ENCODE peak calls at places on chromosomes 5 and 9, in seven cellular contexts. One of them, this sample, is unnamed.

GRCh38 chr9:89740722-89741121 is 135.9 kb downstream of the GADD45G start:
- DNase-seq in SK-N-SH: no peak
- DNase-seq in HepG2: no peak
- DNase-seq in GM12878: peak
- DNase-seq in GM12892: peak
- DNase-seq in H1: no peak
- DNase-seq in K562: no peak
- DNase-seq in this sample: no peak

GRCh38 chr5:110899566-110900412 is 161.0 kb downstream of the SLC25A46 start:
- DNase-seq in SK-N-SH: no peak
- DNase-seq in HepG2: no peak
- DNase-seq in GM12878: no peak
- DNase-seq in GM12892: no peak
- DNase-seq in H1: no peak
- DNase-seq in K562: no peak
- DNase-seq in this sample: no peak

GRCh38 chr9:136700959-136701664 is 11.3 kb upstream of the DIPK1B start:
- DNase-seq in SK-N-SH: no peak
- DNase-seq in HepG2: no peak
- DNase-seq in GM12878: peak
- DNase-seq in GM12892: peak
- DNase-seq in H1: peak
- DNase-seq in K562: peak
- DNase-seq in this sample: peak

GRCh38 chr5:34554656-34555055 is 101.5 kb upstream of the RAI14 start:
- DNase-seq in SK-N-SH: no peak
- DNase-seq in HepG2: no peak
- DNase-seq in GM12878: no peak
- DNase-seq in GM12892: no peak
- DNase-seq in H1: no peak
- DNase-seq in K562: no peak
- DNase-seq in this sample: no peak

GRCh38 chr5:168457542-168457941 is 28.7 kb upstream of the RARS1 start:
- DNase-seq in SK-N-SH: no peak
- DNase-seq in HepG2: no peak
- DNase-seq in GM12878: no peak
- DNase-seq in GM12892: no peak
- DNase-seq in H1: no peak
- DNase-seq in K562: no peak
- DNase-seq in this sample: no peak

GRCh38 chr9:121755581-121755980 is 104.1 kb downstream of the DAB2IP start:
- DNase-seq in SK-N-SH: no peak
- DNase-seq in HepG2: no peak
- DNase-seq in GM12878: no peak
- DNase-seq in GM12892: no peak
- DNase-seq in H1: no peak
- DNase-seq in K562: no peak
- DNase-seq in this sample: no peak

GRCh38 chr5:90294604-90295003 is 115.0 kb downstream of the CETN3 start:
- DNase-seq in SK-N-SH: no peak
- DNase-seq in HepG2: peak
- DNase-seq in GM12878: no peak
- DNase-seq in GM12892: no peak
- DNase-seq in H1: no peak
- DNase-seq in K562: peak
- DNase-seq in this sample: no peak

GRCh38 chr5:15487228-15487627 is 12.8 kb upstream of the FBXL7 start:
- DNase-seq in SK-N-SH: no peak
- DNase-seq in HepG2: no peak
- DNase-seq in GM12878: no peak
- DNase-seq in GM12892: no peak
- DNase-seq in H1: no peak
- DNase-seq in K562: no peak
- DNase-seq in this sample: no peak

GRCh38 chr9:38309324-38310195 is 82.9 kb upstream of the ALDH1B1 start:
- DNase-seq in SK-N-SH: peak
- DNase-seq in HepG2: no peak
- DNase-seq in GM12878: no peak
- DNase-seq in GM12892: no peak
- DNase-seq in H1: peak
- DNase-seq in K562: no peak
- DNase-seq in this sample: no peak

GRCh38 chr5:43066231-43066798 is 26.2 kb upstream of the ANXA2R start:
- DNase-seq in SK-N-SH: peak
- DNase-seq in HepG2: peak
- DNase-seq in GM12878: peak
- DNase-seq in GM12892: peak
- DNase-seq in H1: peak
- DNase-seq in K562: peak
- DNase-seq in this sample: peak

GRCh38 chr5:133403741-133404364 is 208.5 kb downstream of the FSTL4 start:
- DNase-seq in SK-N-SH: no peak
- DNase-seq in HepG2: no peak
- DNase-seq in GM12878: no peak
- DNase-seq in GM12892: no peak
- DNase-seq in H1: peak
- DNase-seq in K562: no peak
- DNase-seq in this sample: no peak

GRCh38 chr9:35981704-35982103 is 23.8 kb upstream of the OR2S2 start:
- DNase-seq in SK-N-SH: no peak
- DNase-seq in HepG2: no peak
- DNase-seq in GM12878: no peak
- DNase-seq in GM12892: no peak
- DNase-seq in H1: no peak
- DNase-seq in K562: no peak
- DNase-seq in this sample: no peak

GRCh38 chr9:6414291-6414690 is 1.3 kb downstream of the UHRF2 start:
- DNase-seq in SK-N-SH: no peak
- DNase-seq in HepG2: no peak
- DNase-seq in GM12878: no peak
- DNase-seq in GM12892: no peak
- DNase-seq in H1: no peak
- DNase-seq in K562: peak
- DNase-seq in this sample: no peak

GRCh38 chr5:74546796-74547195 is 93.7 kb downstream of the ENC1 start:
- DNase-seq in SK-N-SH: no peak
- DNase-seq in HepG2: no peak
- DNase-seq in GM12878: no peak
- DNase-seq in GM12892: no peak
- DNase-seq in H1: no peak
- DNase-seq in K562: no peak
- DNase-seq in this sample: no peak

DNA sequence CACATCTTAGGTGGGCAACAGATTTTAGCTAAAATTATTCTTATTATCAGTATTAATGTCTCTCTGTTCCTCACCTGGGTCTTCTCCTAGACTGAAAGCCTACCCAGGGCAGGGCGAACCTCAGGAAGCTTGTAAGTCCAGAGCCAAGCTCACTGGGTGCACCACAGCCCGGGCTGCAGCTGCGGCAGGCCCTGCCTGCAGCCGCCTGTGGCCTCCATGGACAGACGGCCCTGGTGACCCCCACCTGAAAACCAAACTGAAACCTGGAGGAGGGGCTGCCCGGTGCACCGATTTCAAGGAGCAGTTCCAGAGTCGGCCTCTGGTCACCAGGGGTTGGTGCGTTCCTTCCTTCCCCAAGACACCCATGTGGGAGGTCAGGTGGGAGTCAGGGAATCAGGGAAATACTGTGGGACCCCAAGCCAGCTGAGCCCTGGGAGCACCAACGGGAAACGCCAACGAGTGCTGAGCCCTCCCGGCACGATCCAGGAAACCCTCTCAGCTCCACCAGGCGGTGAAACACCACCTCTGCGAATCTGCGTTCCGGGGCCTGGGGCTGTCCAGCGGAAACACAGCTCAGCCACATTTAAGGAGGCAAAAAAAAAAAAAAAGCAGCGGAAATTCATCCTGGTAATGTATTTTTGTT is 68.6 kb upstream of the PPP1R26 start:
- DNase-seq in SK-N-SH: peak
- DNase-seq in HepG2: peak
- DNase-seq in GM12878: no peak
- DNase-seq in GM12892: no peak
- DNase-seq in H1: peak
- DNase-seq in K562: no peak
- DNase-seq in this sample: no peak
- TF ChIP-seq TAF1 in SK-N-SH: no peak
- TF ChIP-seq TAF1 in HepG2: no peak
- TF ChIP-seq TAF1 in GM12878: no peak
- TF ChIP-seq TAF1 in GM12892: no peak
- TF ChIP-seq TAF1 in H1: no peak
- TF ChIP-seq TAF1 in K562: no peak
- TF ChIP-seq TAF1 in this sample: no peak

GRCh38 chr5:173886157-173886556 is 2.0 kb upstream of the CPEB4 start:
- DNase-seq in SK-N-SH: no peak
- DNase-seq in HepG2: no peak
- DNase-seq in GM12878: no peak
- DNase-seq in GM12892: no peak
- DNase-seq in H1: no peak
- DNase-seq in K562: no peak
- DNase-seq in this sample: no peak
- TF ChIP-seq TAF1 in SK-N-SH: no peak
- TF ChIP-seq TAF1 in HepG2: no peak
- TF ChIP-seq TAF1 in GM12878: no peak
- TF ChIP-seq TAF1 in GM12892: no peak
- TF ChIP-seq TAF1 in H1: no peak
- TF ChIP-seq TAF1 in K562: no peak
- TF ChIP-seq TAF1 in this sample: no peak

DNA sequence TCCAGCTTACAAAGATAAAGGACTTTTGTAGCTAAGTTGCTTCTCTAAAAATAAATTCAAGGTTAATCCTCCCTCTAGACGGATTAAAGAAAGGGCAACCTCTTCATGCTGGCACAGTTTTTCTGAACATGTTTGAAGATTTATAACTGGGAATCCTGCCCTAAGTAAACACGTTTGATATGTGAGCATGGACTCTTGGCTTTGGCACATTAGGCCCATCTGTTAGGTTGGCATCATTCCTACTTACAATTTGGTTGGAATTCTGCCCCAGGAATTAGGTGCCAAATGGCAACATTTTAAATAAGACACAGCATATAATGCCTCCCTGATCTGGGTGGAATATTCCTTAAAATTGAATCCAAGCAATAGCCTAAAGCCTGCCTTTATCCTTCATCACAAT is 372.2 kb upstream of the CDH18 start:
- DNase-seq in SK-N-SH: no peak
- DNase-seq in HepG2: no peak
- DNase-seq in GM12878: no peak
- DNase-seq in GM12892: no peak
- DNase-seq in H1: no peak
- DNase-seq in K562: no peak
- DNase-seq in this sample: no peak
- TF ChIP-seq TAF1 in SK-N-SH: no peak
- TF ChIP-seq TAF1 in HepG2: no peak
- TF ChIP-seq TAF1 in GM12878: no peak
- TF ChIP-seq TAF1 in GM12892: no peak
- TF ChIP-seq TAF1 in H1: no peak
- TF ChIP-seq TAF1 in K562: no peak
- TF ChIP-seq TAF1 in this sample: no peak

GRCh38 chr5:172910828-172911627 is 48.2 kb upstream of the RPL26L1 start:
- DNase-seq in SK-N-SH: peak
- DNase-seq in HepG2: peak
- DNase-seq in GM12878: peak
- DNase-seq in GM12892: peak
- DNase-seq in H1: peak
- DNase-seq in K562: peak
- DNase-seq in this sample: no peak
- TF ChIP-seq TAF1 in SK-N-SH: no peak
- TF ChIP-seq TAF1 in HepG2: no peak
- TF ChIP-seq TAF1 in GM12878: no peak
- TF ChIP-seq TAF1 in GM12892: no peak
- TF ChIP-seq TAF1 in H1: no peak
- TF ChIP-seq TAF1 in K562: no peak
- TF ChIP-seq TAF1 in this sample: no peak

GRCh38 chr5:150781706-150782614 is 3.4 kb downstream of the SMIM3 start:
- DNase-seq in SK-N-SH: no peak
- DNase-seq in HepG2: peak
- DNase-seq in GM12878: no peak
- DNase-seq in GM12892: no peak
- DNase-seq in H1: no peak
- DNase-seq in K562: no peak
- DNase-seq in this sample: no peak
- TF ChIP-seq TAF1 in SK-N-SH: peak
- TF ChIP-seq TAF1 in HepG2: no peak
- TF ChIP-seq TAF1 in GM12878: no peak
- TF ChIP-seq TAF1 in GM12892: no peak
- TF ChIP-seq TAF1 in H1: no peak
- TF ChIP-seq TAF1 in K562: no peak
- TF ChIP-seq TAF1 in this sample: no peak

GRCh38 chr5:64690104-64690416 is 243 bp upstream of the SHISAL2B start:
- DNase-seq in SK-N-SH: no peak
- DNase-seq in HepG2: no peak
- DNase-seq in GM12878: no peak
- DNase-seq in GM12892: no peak
- DNase-seq in H1: no peak
- DNase-seq in K562: no peak
- DNase-seq in this sample: no peak

GRCh38 chr5:64688965-64689364 is 1.3 kb upstream of the SHISAL2B start:
- DNase-seq in SK-N-SH: no peak
- DNase-seq in HepG2: no peak
- DNase-seq in GM12878: no peak
- DNase-seq in GM12892: no peak
- DNase-seq in H1: no peak
- DNase-seq in K562: peak
- DNase-seq in this sample: no peak

GRCh38 chr5:64693636-64694035 is 3.3 kb downstream of the SHISAL2B start:
- DNase-seq in SK-N-SH: no peak
- DNase-seq in HepG2: no peak
- DNase-seq in GM12878: no peak
- DNase-seq in GM12892: no peak
- DNase-seq in H1: no peak
- DNase-seq in K562: no peak
- DNase-seq in this sample: no peak

GRCh38 chr5:64691333-64691732 is 1.0 kb downstream of the SHISAL2B start:
- DNase-seq in SK-N-SH: no peak
- DNase-seq in HepG2: no peak
- DNase-seq in GM12878: no peak
- DNase-seq in GM12892: no peak
- DNase-seq in H1: no peak
- DNase-seq in K562: no peak
- DNase-seq in this sample: no peak

GRCh38 chr5:64690417-64691151 is at the start of gene SHISAL2B:
- DNase-seq in SK-N-SH: peak
- DNase-seq in HepG2: no peak
- DNase-seq in GM12878: no peak
- DNase-seq in GM12892: peak
- DNase-seq in H1: peak
- DNase-seq in K562: no peak
- DNase-seq in this sample: peak
- TF ChIP-seq TAF1 in SK-N-SH: no peak
- TF ChIP-seq TAF1 in HepG2: no peak
- TF ChIP-seq TAF1 in GM12878: no peak
- TF ChIP-seq TAF1 in GM12892: no peak
- TF ChIP-seq TAF1 in H1: peak
- TF ChIP-seq TAF1 in K562: no peak
- TF ChIP-seq TAF1 in this sample: no peak

DNA sequence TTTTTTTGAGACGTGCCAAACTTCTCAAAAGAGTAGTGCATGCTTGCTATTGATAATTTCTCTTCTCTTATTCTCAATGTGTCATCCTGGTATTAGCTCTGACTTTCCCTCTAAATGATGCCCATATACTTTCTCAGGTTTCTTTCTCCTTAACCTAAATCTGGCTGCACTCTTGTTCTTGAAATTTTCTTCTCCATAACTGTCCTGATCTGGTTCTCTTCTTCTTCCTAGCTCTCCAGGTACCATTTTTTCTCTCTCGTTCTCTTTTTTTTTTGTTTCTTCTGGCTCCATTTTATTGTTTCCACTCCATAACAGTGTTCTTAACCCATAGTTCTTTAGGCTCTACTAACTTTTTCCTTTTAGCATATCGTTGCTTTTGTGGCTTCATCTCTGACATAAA is 47.9 kb downstream of the ACTBL2 start:
- DNase-seq in SK-N-SH: no peak
- DNase-seq in HepG2: no peak
- DNase-seq in GM12878: no peak
- DNase-seq in GM12892: no peak
- DNase-seq in H1: no peak
- DNase-seq in K562: no peak
- DNase-seq in this sample: no peak
- TF ChIP-seq TAF1 in SK-N-SH: no peak
- TF ChIP-seq TAF1 in HepG2: no peak
- TF ChIP-seq TAF1 in GM12878: no peak
- TF ChIP-seq TAF1 in GM12892: no peak
- TF ChIP-seq TAF1 in H1: no peak
- TF ChIP-seq TAF1 in K562: no peak
- TF ChIP-seq TAF1 in this sample: no peak